ENCODE peak calls at places on chromosome 12, in five cellular contexts. One of them, this sample, is unnamed.

GRCh38 chr12:76113800-76114757 is 29.6 kb upstream of the NAP1L1 start:
- DNase-seq in H4: no peak
- DNase-seq in D341Med: no peak
- DNase-seq in epithelial cell of proximal tubule: no peak
- DNase-seq in activated CD4-positive, alpha-beta T cell treated with anti-CD3 and anti-CD28 coated beads, Interleukin-2, amount 50 U/mL, for 1 hour: no peak
- DNase-seq in this sample: no peak

GRCh38 chr12:47813491-47814196 is 6.1 kb downstream of the HDAC7 start:
- DNase-seq in H4: no peak
- DNase-seq in D341Med: no peak
- DNase-seq in epithelial cell of proximal tubule: no peak
- DNase-seq in activated CD4-positive, alpha-beta T cell treated with anti-CD3 and anti-CD28 coated beads, Interleukin-2, amount 50 U/mL, for 1 hour: no peak
- DNase-seq in this sample: no peak

GRCh38 chr12:3593906-3594305 is 102.9 kb downstream of the PRMT8 start:
- DNase-seq in H4: no peak
- DNase-seq in D341Med: no peak
- DNase-seq in epithelial cell of proximal tubule: no peak
- DNase-seq in activated CD4-positive, alpha-beta T cell treated with anti-CD3 and anti-CD28 coated beads, Interleukin-2, amount 50 U/mL, for 1 hour: no peak
- DNase-seq in this sample: peak

GRCh38 chr12:65595016-65595560 is 229.2 kb upstream of the HMGA2 start:
- DNase-seq in H4: no peak
- DNase-seq in D341Med: no peak
- DNase-seq in epithelial cell of proximal tubule: no peak
- DNase-seq in activated CD4-positive, alpha-beta T cell treated with anti-CD3 and anti-CD28 coated beads, Interleukin-2, amount 50 U/mL, for 1 hour: no peak
- DNase-seq in this sample: no peak

GRCh38 chr12:53733051-53733812 is 6.0 kb upstream of the CALCOCO1 start:
- DNase-seq in H4: no peak
- DNase-seq in D341Med: no peak
- DNase-seq in epithelial cell of proximal tubule: no peak
- DNase-seq in activated CD4-positive, alpha-beta T cell treated with anti-CD3 and anti-CD28 coated beads, Interleukin-2, amount 50 U/mL, for 1 hour: no peak
- DNase-seq in this sample: no peak

GRCh38 chr12:9951026-9951652 is 19.0 kb upstream of the CLEC2A start:
- DNase-seq in H4: no peak
- DNase-seq in D341Med: no peak
- DNase-seq in epithelial cell of proximal tubule: no peak
- DNase-seq in activated CD4-positive, alpha-beta T cell treated with anti-CD3 and anti-CD28 coated beads, Interleukin-2, amount 50 U/mL, for 1 hour: no peak
- DNase-seq in this sample: no peak

GRCh38 chr12:49535921-49536525 is 2.8 kb upstream of the KCNH3 start:
- DNase-seq in H4: no peak
- DNase-seq in D341Med: no peak
- DNase-seq in epithelial cell of proximal tubule: no peak
- DNase-seq in activated CD4-positive, alpha-beta T cell treated with anti-CD3 and anti-CD28 coated beads, Interleukin-2, amount 50 U/mL, for 1 hour: no peak
- DNase-seq in this sample: no peak

GRCh38 chr12:84508325-84508861 is 404.2 kb downstream of the SLC6A15 start:
- DNase-seq in H4: peak
- DNase-seq in D341Med: peak
- DNase-seq in epithelial cell of proximal tubule: peak
- DNase-seq in activated CD4-positive, alpha-beta T cell treated with anti-CD3 and anti-CD28 coated beads, Interleukin-2, amount 50 U/mL, for 1 hour: no peak
- DNase-seq in this sample: no peak

GRCh38 chr12:76198839-76199238 is 114.4 kb upstream of the NAP1L1 start:
- DNase-seq in H4: no peak
- DNase-seq in D341Med: no peak
- DNase-seq in epithelial cell of proximal tubule: no peak
- DNase-seq in activated CD4-positive, alpha-beta T cell treated with anti-CD3 and anti-CD28 coated beads, Interleukin-2, amount 50 U/mL, for 1 hour: no peak
- DNase-seq in this sample: no peak

GRCh38 chr12:62785941-62786559 is 148.9 kb downstream of the PPM1H start:
- DNase-seq in H4: peak
- DNase-seq in D341Med: no peak
- DNase-seq in epithelial cell of proximal tubule: peak
- DNase-seq in activated CD4-positive, alpha-beta T cell treated with anti-CD3 and anti-CD28 coated beads, Interleukin-2, amount 50 U/mL, for 1 hour: no peak
- DNase-seq in this sample: no peak

GRCh38 chr12:31227401-31227981 is 98.5 kb downstream of the SINHCAF start:
- DNase-seq in H4: no peak
- DNase-seq in D341Med: peak
- DNase-seq in epithelial cell of proximal tubule: no peak
- DNase-seq in activated CD4-positive, alpha-beta T cell treated with anti-CD3 and anti-CD28 coated beads, Interleukin-2, amount 50 U/mL, for 1 hour: no peak
- DNase-seq in this sample: no peak

GRCh38 chr12:46936042-46936441 is 110.2 kb upstream of the SLC38A4 start:
- DNase-seq in H4: no peak
- DNase-seq in D341Med: no peak
- DNase-seq in epithelial cell of proximal tubule: no peak
- DNase-seq in activated CD4-positive, alpha-beta T cell treated with anti-CD3 and anti-CD28 coated beads, Interleukin-2, amount 50 U/mL, for 1 hour: no peak
- DNase-seq in this sample: no peak

GRCh38 chr12:123391546-123392343 is 7.8 kb downstream of the KMT5A start:
- DNase-seq in H4: no peak
- DNase-seq in D341Med: no peak
- DNase-seq in epithelial cell of proximal tubule: no peak
- DNase-seq in activated CD4-positive, alpha-beta T cell treated with anti-CD3 and anti-CD28 coated beads, Interleukin-2, amount 50 U/mL, for 1 hour: no peak
- DNase-seq in this sample: no peak

GRCh38 chr12:76183459-76184186 is 99.1 kb upstream of the NAP1L1 start:
- DNase-seq in H4: peak
- DNase-seq in D341Med: no peak
- DNase-seq in epithelial cell of proximal tubule: peak
- DNase-seq in activated CD4-positive, alpha-beta T cell treated with anti-CD3 and anti-CD28 coated beads, Interleukin-2, amount 50 U/mL, for 1 hour: no peak
- DNase-seq in this sample: no peak

GRCh38 chr12:93325855-93326254 is 51.9 kb upstream of the NUDT4 start:
- DNase-seq in H4: no peak
- DNase-seq in D341Med: no peak
- DNase-seq in epithelial cell of proximal tubule: peak
- DNase-seq in activated CD4-positive, alpha-beta T cell treated with anti-CD3 and anti-CD28 coated beads, Interleukin-2, amount 50 U/mL, for 1 hour: no peak
- DNase-seq in this sample: no peak

GRCh38 chr12:110345963-110346362 is 57.5 kb downstream of the ANAPC7 start:
- DNase-seq in H4: no peak
- DNase-seq in D341Med: no peak
- DNase-seq in epithelial cell of proximal tubule: no peak
- DNase-seq in activated CD4-positive, alpha-beta T cell treated with anti-CD3 and anti-CD28 coated beads, Interleukin-2, amount 50 U/mL, for 1 hour: no peak
- DNase-seq in this sample: no peak

GRCh38 chr12:63821781-63822251 is 22.7 kb upstream of the SRGAP1 start:
- DNase-seq in H4: no peak
- DNase-seq in D341Med: no peak
- DNase-seq in epithelial cell of proximal tubule: no peak
- DNase-seq in activated CD4-positive, alpha-beta T cell treated with anti-CD3 and anti-CD28 coated beads, Interleukin-2, amount 50 U/mL, for 1 hour: no peak
- DNase-seq in this sample: no peak

GRCh38 chr12:82524020-82524419 is 162.7 kb upstream of the TMTC2 start:
- DNase-seq in H4: no peak
- DNase-seq in D341Med: no peak
- DNase-seq in epithelial cell of proximal tubule: peak
- DNase-seq in activated CD4-positive, alpha-beta T cell treated with anti-CD3 and anti-CD28 coated beads, Interleukin-2, amount 50 U/mL, for 1 hour: no peak
- DNase-seq in this sample: no peak

GRCh38 chr12:123119808-123120207 is 31.1 kb downstream of the PITPNM2 start:
- DNase-seq in H4: no peak
- DNase-seq in D341Med: no peak
- DNase-seq in epithelial cell of proximal tubule: no peak
- DNase-seq in activated CD4-positive, alpha-beta T cell treated with anti-CD3 and anti-CD28 coated beads, Interleukin-2, amount 50 U/mL, for 1 hour: peak
- DNase-seq in this sample: no peak

GRCh38 chr12:1398673-1399072 is 195.7 kb downstream of the FBXL14 start:
- DNase-seq in H4: peak
- DNase-seq in D341Med: no peak
- DNase-seq in epithelial cell of proximal tubule: no peak
- DNase-seq in activated CD4-positive, alpha-beta T cell treated with anti-CD3 and anti-CD28 coated beads, Interleukin-2, amount 50 U/mL, for 1 hour: no peak
- DNase-seq in this sample: no peak

This sample was measured in spleen.